ENCODE peak calls at places on chromosomes 3 and 15, in ten cellular contexts. F is CD14-positive monocyte; J is astrocyte of the spinal cord; U is skeletal muscle cell; P is NCI-H345; L is CD4-positive, CD25-positive, alpha-beta regulatory T cell; H is cardiac muscle cell; Y is activated T-helper 1 cell treated with Interleukin-2 at 50 U/mL for 16 hours; D is caudate nucleus; G is stimulated activated CD8-positive, alpha-beta memory T cell treated with anti-CD3 and anti-CD28 coated beads, Interleukin-4, amount 100 ng/mL, for 4 hours. N is an unnamed sample.

GRCh38 chr15:75661041-75661778 is 13.5 kb downstream of the SNX33 start:
- DNase-seq in L (no peak), U (peak; percentile 83), P (no peak), H (no peak), J (peak; percentile 96), G (no peak), F (no peak), Y (no peak), D (no peak), N (peak; percentile 96)

GRCh38 chr3:98699132-98699531 is 64.0 kb upstream of the ST3GAL6 start:
- DNase-seq in J (no peak), Y (no peak), H (no peak), F (no peak), G (no peak), U (no peak), L (no peak), P (no peak), D (no peak), N (peak; percentile 54)

GRCh38 chr3:59406943-59407342 is 357.1 kb upstream of the CFAP20DC start:
- DNase-seq in U (no peak), L (peak; percentile 64), G (no peak), Y (no peak), J (no peak), H (no peak), F (no peak), D (no peak), P (no peak), N (no peak)

GRCh38 chr3:87037652-87038051 is 46.7 kb upstream of the VGLL3 start:
- DNase-seq in P (no peak), J (no peak), G (no peak), U (no peak), D (no peak), F (no peak), L (no peak), H (no peak), Y (no peak), N (no peak)

GRCh38 chr3:15861163-15861562 is 63.4 kb upstream of the ANKRD28 start:
- DNase-seq in F (no peak), P (no peak), H (no peak), D (no peak), G (no peak), U (no peak), J (no peak), Y (no peak), L (no peak), N (no peak)

GRCh38 chr3:194321666-194322640 is 29.2 kb downstream of the CPN2 start:
- DNase-seq in L (no peak), U (no peak), G (no peak), D (no peak), J (no peak), F (no peak), P (no peak), H (no peak), Y (no peak), N (no peak)

GRCh38 chr3:112654979-112655378 is 14.0 kb upstream of the CCDC80 start:
- DNase-seq in D (no peak), F (no peak), U (no peak), Y (no peak), G (no peak), P (no peak), L (peak; percentile 21), J (peak; percentile 29), H (no peak), N (no peak)

GRCh38 chr3:142777927-142778326 is 54.1 kb downstream of the TRPC1 start:
- DNase-seq in D (no peak), P (no peak), F (no peak), L (no peak), G (no peak), H (no peak), J (no peak), U (no peak), Y (no peak), N (peak; percentile 6)

GRCh38 chr3:47578119-47578630 is 490 bp downstream of the CSPG5 start:
- DNase-seq in J (no peak), L (peak; percentile 10), P (peak; percentile 28), U (no peak), H (peak; percentile 65), D (no peak), G (no peak), F (no peak), Y (peak; percentile 27), N (no peak)

GRCh38 chr3:196708467-196708866 is 3.6 kb downstream of the CEP19 start:
- DNase-seq in J (no peak), L (no peak), D (no peak), H (no peak), F (no peak), P (no peak), G (no peak), U (no peak), Y (no peak), N (peak; percentile 12)

GRCh38 chr3:170496026-170496867 is 77.6 kb downstream of the CLDN11 start:
- DNase-seq in U (no peak), P (no peak), J (no peak), Y (no peak), L (no peak), F (no peak), H (no peak), D (no peak), G (no peak), N (no peak)

N was measured in iris pigment epithelial cell.